ENCODE peak calls at places on chromosome 13, in eight cellular contexts. One of them, this sample, is unnamed.

GRCh38 chr13:33775339-33776108 is 42.4 kb upstream of the RFC3 start:
- DNase-seq in GM23338: peak
- DNase-seq in stimulated activated CD8-positive, alpha-beta memory T cell treated with anti-CD3 and anti-CD28 coated beads, Interleukin-7, amount 100 ng/mL, for 24 hours: no peak
- DNase-seq in astrocyte: no peak
- DNase-seq in GM18507: no peak
- DNase-seq in progenitor cell of endocrine pancreas: no peak
- DNase-seq in naive thymus-derived CD4-positive, alpha-beta T cell: no peak
- DNase-seq in activated CD8-positive, alpha-beta memory T cell treated with anti-CD3 and anti-CD28 coated beads, Interleukin-2, amount 50 U/mL, for 4 hours: no peak
- DNase-seq in this sample: no peak

GRCh38 chr13:23856008-23856750 is 33.0 kb downstream of the MIPEP start:
- DNase-seq in naive thymus-derived CD4-positive, alpha-beta T cell: no peak
- DNase-seq in progenitor cell of endocrine pancreas: no peak
- DNase-seq in astrocyte: no peak
- DNase-seq in stimulated activated CD8-positive, alpha-beta memory T cell treated with anti-CD3 and anti-CD28 coated beads, Interleukin-7, amount 100 ng/mL, for 24 hours: no peak
- DNase-seq in activated CD8-positive, alpha-beta memory T cell treated with anti-CD3 and anti-CD28 coated beads, Interleukin-2, amount 50 U/mL, for 4 hours: no peak
- DNase-seq in GM23338: peak
- DNase-seq in GM18507: no peak
- DNase-seq in this sample: no peak

GRCh38 chr13:98479496-98480003 is 97.4 kb downstream of the STK24 start:
- DNase-seq in astrocyte: no peak
- DNase-seq in GM23338: no peak
- DNase-seq in GM18507: no peak
- DNase-seq in progenitor cell of endocrine pancreas: no peak
- DNase-seq in naive thymus-derived CD4-positive, alpha-beta T cell: no peak
- DNase-seq in stimulated activated CD8-positive, alpha-beta memory T cell treated with anti-CD3 and anti-CD28 coated beads, Interleukin-7, amount 100 ng/mL, for 24 hours: no peak
- DNase-seq in activated CD8-positive, alpha-beta memory T cell treated with anti-CD3 and anti-CD28 coated beads, Interleukin-2, amount 50 U/mL, for 4 hours: no peak
- DNase-seq in this sample: no peak

GRCh38 chr13:99617474-99618255 is 116.4 kb downstream of the TM9SF2 start:
- DNase-seq in naive thymus-derived CD4-positive, alpha-beta T cell: no peak
- DNase-seq in stimulated activated CD8-positive, alpha-beta memory T cell treated with anti-CD3 and anti-CD28 coated beads, Interleukin-7, amount 100 ng/mL, for 24 hours: no peak
- DNase-seq in activated CD8-positive, alpha-beta memory T cell treated with anti-CD3 and anti-CD28 coated beads, Interleukin-2, amount 50 U/mL, for 4 hours: no peak
- DNase-seq in GM23338: peak
- DNase-seq in GM18507: no peak
- DNase-seq in astrocyte: peak
- DNase-seq in progenitor cell of endocrine pancreas: peak
- DNase-seq in this sample: peak

GRCh38 chr13:24050292-24050711 is 110.2 kb upstream of the SPATA13 start:
- DNase-seq in GM23338: no peak
- DNase-seq in stimulated activated CD8-positive, alpha-beta memory T cell treated with anti-CD3 and anti-CD28 coated beads, Interleukin-7, amount 100 ng/mL, for 24 hours: no peak
- DNase-seq in naive thymus-derived CD4-positive, alpha-beta T cell: no peak
- DNase-seq in GM18507: no peak
- DNase-seq in progenitor cell of endocrine pancreas: no peak
- DNase-seq in activated CD8-positive, alpha-beta memory T cell treated with anti-CD3 and anti-CD28 coated beads, Interleukin-2, amount 50 U/mL, for 4 hours: no peak
- DNase-seq in astrocyte: peak
- DNase-seq in this sample: peak

GRCh38 chr13:39144941-39145533 is 106.8 kb downstream of the NHLRC3 start:
- DNase-seq in progenitor cell of endocrine pancreas: peak
- DNase-seq in naive thymus-derived CD4-positive, alpha-beta T cell: no peak
- DNase-seq in stimulated activated CD8-positive, alpha-beta memory T cell treated with anti-CD3 and anti-CD28 coated beads, Interleukin-7, amount 100 ng/mL, for 24 hours: no peak
- DNase-seq in astrocyte: peak
- DNase-seq in GM18507: no peak
- DNase-seq in GM23338: peak
- DNase-seq in activated CD8-positive, alpha-beta memory T cell treated with anti-CD3 and anti-CD28 coated beads, Interleukin-2, amount 50 U/mL, for 4 hours: no peak
- DNase-seq in this sample: peak

GRCh38 chr13:33230178-33230881 is 55.2 kb downstream of the STARD13 start:
- DNase-seq in GM23338: no peak
- DNase-seq in naive thymus-derived CD4-positive, alpha-beta T cell: no peak
- DNase-seq in astrocyte: peak
- DNase-seq in GM18507: no peak
- DNase-seq in progenitor cell of endocrine pancreas: no peak
- DNase-seq in activated CD8-positive, alpha-beta memory T cell treated with anti-CD3 and anti-CD28 coated beads, Interleukin-2, amount 50 U/mL, for 4 hours: no peak
- DNase-seq in stimulated activated CD8-positive, alpha-beta memory T cell treated with anti-CD3 and anti-CD28 coated beads, Interleukin-7, amount 100 ng/mL, for 24 hours: no peak
- DNase-seq in this sample: peak

GRCh38 chr13:37270206-37271001 is 164.9 kb upstream of the CSNK1A1L start:
- DNase-seq in naive thymus-derived CD4-positive, alpha-beta T cell: no peak
- DNase-seq in GM23338: peak
- DNase-seq in activated CD8-positive, alpha-beta memory T cell treated with anti-CD3 and anti-CD28 coated beads, Interleukin-2, amount 50 U/mL, for 4 hours: no peak
- DNase-seq in stimulated activated CD8-positive, alpha-beta memory T cell treated with anti-CD3 and anti-CD28 coated beads, Interleukin-7, amount 100 ng/mL, for 24 hours: no peak
- DNase-seq in GM18507: no peak
- DNase-seq in progenitor cell of endocrine pancreas: no peak
- DNase-seq in astrocyte: no peak
- DNase-seq in this sample: no peak

GRCh38 chr13:44800626-44801025 is 188.6 kb downstream of the NUFIP1 start:
- DNase-seq in stimulated activated CD8-positive, alpha-beta memory T cell treated with anti-CD3 and anti-CD28 coated beads, Interleukin-7, amount 100 ng/mL, for 24 hours: no peak
- DNase-seq in naive thymus-derived CD4-positive, alpha-beta T cell: no peak
- DNase-seq in progenitor cell of endocrine pancreas: no peak
- DNase-seq in GM23338: no peak
- DNase-seq in activated CD8-positive, alpha-beta memory T cell treated with anti-CD3 and anti-CD28 coated beads, Interleukin-2, amount 50 U/mL, for 4 hours: no peak
- DNase-seq in astrocyte: no peak
- DNase-seq in GM18507: no peak
- DNase-seq in this sample: no peak

GRCh38 chr13:85610024-85610423 is 189.2 kb downstream of the SLITRK6 start:
- DNase-seq in naive thymus-derived CD4-positive, alpha-beta T cell: no peak
- DNase-seq in GM23338: no peak
- DNase-seq in GM18507: no peak
- DNase-seq in activated CD8-positive, alpha-beta memory T cell treated with anti-CD3 and anti-CD28 coated beads, Interleukin-2, amount 50 U/mL, for 4 hours: no peak
- DNase-seq in stimulated activated CD8-positive, alpha-beta memory T cell treated with anti-CD3 and anti-CD28 coated beads, Interleukin-7, amount 100 ng/mL, for 24 hours: no peak
- DNase-seq in progenitor cell of endocrine pancreas: no peak
- DNase-seq in astrocyte: no peak
- DNase-seq in this sample: no peak

GRCh38 chr13:109584844-109585361 is 201.5 kb downstream of the IRS2 start:
- DNase-seq in progenitor cell of endocrine pancreas: no peak
- DNase-seq in GM18507: no peak
- DNase-seq in activated CD8-positive, alpha-beta memory T cell treated with anti-CD3 and anti-CD28 coated beads, Interleukin-2, amount 50 U/mL, for 4 hours: no peak
- DNase-seq in GM23338: no peak
- DNase-seq in astrocyte: no peak
- DNase-seq in stimulated activated CD8-positive, alpha-beta memory T cell treated with anti-CD3 and anti-CD28 coated beads, Interleukin-7, amount 100 ng/mL, for 24 hours: no peak
- DNase-seq in naive thymus-derived CD4-positive, alpha-beta T cell: no peak
- DNase-seq in this sample: no peak

GRCh38 chr13:92843549-92843948 is 383.1 kb upstream of the GPC6 start:
- DNase-seq in progenitor cell of endocrine pancreas: no peak
- DNase-seq in astrocyte: peak
- DNase-seq in activated CD8-positive, alpha-beta memory T cell treated with anti-CD3 and anti-CD28 coated beads, Interleukin-2, amount 50 U/mL, for 4 hours: no peak
- DNase-seq in naive thymus-derived CD4-positive, alpha-beta T cell: no peak
- DNase-seq in GM18507: no peak
- DNase-seq in stimulated activated CD8-positive, alpha-beta memory T cell treated with anti-CD3 and anti-CD28 coated beads, Interleukin-7, amount 100 ng/mL, for 24 hours: no peak
- DNase-seq in GM23338: no peak
- DNase-seq in this sample: peak